ENCODE peak calls at places on chromosomes 12 and 14, in five cellular contexts. X is NCI-H1436 treated with DMSO at 0.1 percent for 48 hours, R is neural crest cell, U is brain microvascular endothelial cell, O is KBM-7. D is an unnamed sample.

GRCh38 chr12:25677180-25677937 is 124.3 kb upstream of the LMNTD1 start:
- DNase-seq in X (no peak), U (no peak), O (no peak), R (no peak), D (no peak)

GRCh38 chr14:58703149-58703509 is 65.4 kb downstream of the DACT1 start:
- DNase-seq in U (no peak), R (no peak), X (no peak), O (no peak), D (no peak)

GRCh38 chr12:7869137-7869536 is 3.6 kb downstream of the SLC2A14 start:
- DNase-seq in O (peak), X (no peak), U (no peak), R (no peak), D (no peak)

GRCh38 chr12:101551362-101552114 is 43.2 kb upstream of the MYBPC1 start:
- DNase-seq in X (no peak), U (no peak), O (no peak), R (no peak), D (no peak)

GRCh38 chr14:69755299-69755698 is 11.6 kb upstream of the SRSF5 start:
- DNase-seq in X (no peak), U (no peak), O (no peak), R (no peak), D (no peak)

GRCh38 chr14:100348253-100348729 is 25.2 kb downstream of the SLC25A47 start:
- DNase-seq in X (no peak), U (no peak), O (no peak), R (no peak), D (no peak)

GRCh38 chr12:65881965-65882413 is 57.7 kb downstream of the HMGA2 start:
- DNase-seq in O (peak), X (no peak), R (no peak), U (no peak), D (no peak)

GRCh38 chr12:21526053-21526452 is at the start of gene SPX:
- DNase-seq in R (no peak), U (peak), X (no peak), O (no peak), D (no peak)

GRCh38 chr12:75783093-75783877 is 248.3 kb downstream of the PHLDA1 start:
- DNase-seq in O (no peak), U (no peak), X (no peak), R (no peak), D (no peak)

GRCh38 chr14:30779210-30779609 is 95.1 kb upstream of the COCH start:
- DNase-seq in X (no peak), U (peak), R (no peak), O (no peak), D (no peak)

GRCh38 chr14:104866451-104867370 is 1.6 kb downstream of the CEP170B start:
- DNase-seq in U (no peak), O (no peak), X (peak), R (no peak), D (no peak)

GRCh38 chr12:4421590-4422031 is 24.0 kb downstream of the FGF6 start:
- DNase-seq in X (no peak), O (peak), U (peak), R (peak), D (peak)

GRCh38 chr12:90331262-90331661 is 622.6 kb upstream of the ATP2B1 start:
- DNase-seq in R (no peak), X (no peak), O (no peak), U (peak), D (no peak)

GRCh38 chr14:83217492-83217891 is 1683.8 kb upstream of the SEL1L start:
- DNase-seq in U (peak), R (no peak), O (no peak), X (no peak), D (no peak)

GRCh38 chr12:69348162-69348938 is at the start of gene LYZ:
- DNase-seq in O (peak), U (no peak), X (no peak), R (no peak), D (no peak)

GRCh38 chr12:116368196-116369194 is 91.0 kb upstream of the MED13L start:
- DNase-seq in O (no peak), X (no peak), U (no peak), R (no peak), D (no peak)

GRCh38 chr12:42810006-42810405 is 220.5 kb upstream of the PRICKLE1 start:
- DNase-seq in U (no peak), O (no peak), X (no peak), R (no peak), D (no peak)

GRCh38 chr14:59343585-59343984 is 121.6 kb downstream of the GPR135 start:
- DNase-seq in R (no peak), O (no peak), X (no peak), U (no peak), D (no peak)

GRCh38 chr14:102590667-102591099 is 1.8 kb upstream of the RCOR1 start:
- DNase-seq in O (no peak), R (peak), U (no peak), X (no peak), D (no peak)

GRCh38 chr12:52606581-52607241 is 5.4 kb upstream of the KRT72 start:
- DNase-seq in R (no peak), O (no peak), X (no peak), U (no peak), D (no peak)